ENCODE peak calls at places on chromosomes 11 and 22, in five cellular contexts. A is IMR-90, Q is lower lobe of right lung, C is BJ, U is mammary epithelial cell. I is an unnamed sample. For H3K36me3, the result is how much of the 10 kb centered on the place peaks cover.

GRCh38 chr11:10488121-10488580 is 33.1 kb downstream of the AMPD3 start:
- DNase-seq in Q (no peak), U (peak), A (peak), C (no peak), I (peak)

GRCh38 chr22:23579870-23580585 is at the start of gene IGLL1:
- DNase-seq in C (no peak), A (no peak), Q (no peak), U (no peak), I (no peak)

GRCh38 chr11:2989551-2989950 is 2.6 kb downstream of the NAP1L4 start:
- DNase-seq in A (no peak), Q (no peak), C (no peak), U (no peak), I (no peak)

GRCh38 chr11:75719089-75719638 is 1.5 kb downstream of the MOGAT2 start:
- DNase-seq in A (peak), C (no peak), Q (no peak), U (no peak), I (no peak)

GRCh38 chr22:30920407-30920806 is 48.2 kb downstream of the MORC2 start:
- DNase-seq in C (no peak), A (peak), Q (peak), U (peak), I (peak)

GRCh38 chr22:22789922-22790845 is 97.4 kb upstream of the IGLL5 start:
- DNase-seq in Q (no peak), U (no peak), C (no peak), A (no peak), I (no peak)

GRCh38 chr11:9755561-9755960 is 91.7 kb downstream of the SWAP70 start:
- DNase-seq in A (peak), Q (no peak), C (no peak), U (no peak), I (no peak)

GRCh38 chr22:36097880-36098279 is 62.7 kb downstream of the APOL3 start:
- DNase-seq in U (peak), C (no peak), Q (no peak), A (no peak), I (no peak)

GRCh38 chr11:123231263-123231662 is 36.2 kb upstream of the CLMP start:
- DNase-seq in C (peak), A (peak), Q (no peak), U (no peak), I (no peak)

GRCh38 chr11:10514713-10515112 is 26.3 kb downstream of the RNF141 start:
- DNase-seq in C (no peak), U (no peak), Q (no peak), A (peak), I (no peak)

GRCh38 chr11:69113646-69114340 is 41.9 kb upstream of the SMIM38 start:
- DNase-seq in Q (peak), C (no peak), A (no peak), U (no peak), I (no peak)

GRCh38 chr11:92776676-92777075 is 192.8 kb upstream of the MTNR1B start:
- DNase-seq in U (no peak), A (no peak), C (peak), Q (no peak), I (no peak)

GRCh38 chr11:84543367-84544159 is 1083.6 kb downstream of the DLG2 start:
- DNase-seq in A (no peak), C (no peak), U (no peak), Q (no peak), I (no peak)

GRCh38 chr11:106625566-106625965 is 392.7 kb downstream of the GUCY1A2 start:
- DNase-seq in U (no peak), Q (no peak), C (no peak), A (peak), I (no peak)

GRCh38 chr11:123047265-123047946 is 14.5 kb downstream of the HSPA8 start:
- DNase-seq in U (no peak), C (no peak), A (no peak), Q (no peak), I (no peak)

GRCh38 chr22:41912338-41913039 is 2.4 kb downstream of the SHISA8 start:
- DNase-seq in C (no peak), U (no peak), A (no peak), Q (no peak), I (no peak)

GRCh38 chr22:41914611-41915034 is 251 bp downstream of the SHISA8 start:
- DNase-seq in Q (no peak), U (no peak), C (no peak), A (no peak), I (no peak)

GRCh38 chr22:41915035-41915782 is at the start of gene SHISA8:
- DNase-seq in U (peak), C (no peak), Q (no peak), A (peak), I (no peak)

GRCh38 chr22:41913040-41913719 is 1.7 kb downstream of the SHISA8 start:
- DNase-seq in U (no peak), C (no peak), A (no peak), Q (no peak), I (no peak)

GRCh38 chr22:41913842-41914534 is 886 bp downstream of the SHISA8 start:
- DNase-seq in Q (no peak), A (no peak), U (no peak), C (no peak), I (no peak)
- H3K4me3 ChIP-seq in Q (no peak), A (no peak), U (no peak), C (no peak), I (no peak)

GRCh38 chr22:20989323-20990138 is 7.4 kb downstream of the LZTR1 start:
- DNase-seq in Q (no peak), A (peak), C (no peak), U (no peak), I (no peak)

GRCh38 chr22:20986365-20986764 is 4.3 kb downstream of the LZTR1 start:
- DNase-seq in C (no peak), Q (no peak), A (no peak), U (no peak), I (no peak)

GRCh38 chr22:20990184-20991180 is 8.4 kb downstream of the LZTR1 start:
- DNase-seq in C (no peak), Q (no peak), U (no peak), A (no peak), I (no peak)

GRCh38 chr22:20987375-20987774 is 5.3 kb downstream of the LZTR1 start:
- DNase-seq in Q (no peak), C (no peak), A (no peak), U (no peak), I (no peak)

GRCh38 chr22:20988573-20989322 is 6.7 kb downstream of the LZTR1 start:
- DNase-seq in A (no peak), C (no peak), Q (no peak), U (no peak), I (no peak)
- TF ChIP-seq CTCF in A (no peak), C (no peak), Q (no peak), U (no peak), I (no peak)

DNA sequence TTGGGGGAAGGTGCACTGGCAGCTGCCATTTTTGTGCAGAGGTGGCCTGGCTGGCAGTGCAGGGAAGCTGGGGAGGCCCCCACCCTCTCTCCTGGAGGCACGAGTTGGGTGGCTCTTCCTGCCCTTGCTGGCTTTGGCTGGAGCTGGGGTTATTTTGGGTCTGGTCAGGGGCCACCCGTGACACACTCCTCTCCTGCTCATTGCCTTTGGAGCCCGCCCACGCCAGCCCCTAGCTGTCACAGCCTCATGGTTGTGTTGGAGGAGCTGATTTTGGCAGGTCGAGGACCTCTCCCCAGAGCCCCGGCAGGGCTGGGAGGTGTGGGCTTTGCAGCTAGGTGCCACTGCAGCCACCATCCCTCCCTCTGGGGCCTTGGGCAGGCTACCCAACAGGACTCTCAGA is 21.5 kb downstream of the FBLN1 start:
- DNase-seq in U (no peak), A (no peak), C (no peak), Q (no peak), I (no peak)
- H3K36me3 ChIP-seq in U (under half), A (half or more), C (half or more), Q (under half), I (under half)

GRCh38 chr11:70859180-70859579 is 393.2 kb downstream of the SHANK2 start:
- DNase-seq in A (no peak), C (no peak), Q (no peak), U (no peak), I (no peak)

GRCh38 chr11:70854891-70855556 is 397.4 kb downstream of the SHANK2 start:
- DNase-seq in U (no peak), C (no peak), A (no peak), Q (no peak), I (no peak)

GRCh38 chr11:70860855-70861254 is 391.5 kb downstream of the SHANK2 start:
- DNase-seq in Q (no peak), U (no peak), C (no peak), A (no peak), I (no peak)

GRCh38 chr11:70861534-70861933 is 390.8 kb downstream of the SHANK2 start:
- DNase-seq in C (no peak), A (no peak), U (no peak), Q (no peak), I (no peak)

GRCh38 chr11:70857885-70858284 is 394.5 kb downstream of the SHANK2 start:
- DNase-seq in U (no peak), C (no peak), Q (no peak), A (no peak), I (no peak)
- H3K4me3 ChIP-seq in U (no peak), C (no peak), Q (no peak), A (no peak), I (no peak)

DNA sequence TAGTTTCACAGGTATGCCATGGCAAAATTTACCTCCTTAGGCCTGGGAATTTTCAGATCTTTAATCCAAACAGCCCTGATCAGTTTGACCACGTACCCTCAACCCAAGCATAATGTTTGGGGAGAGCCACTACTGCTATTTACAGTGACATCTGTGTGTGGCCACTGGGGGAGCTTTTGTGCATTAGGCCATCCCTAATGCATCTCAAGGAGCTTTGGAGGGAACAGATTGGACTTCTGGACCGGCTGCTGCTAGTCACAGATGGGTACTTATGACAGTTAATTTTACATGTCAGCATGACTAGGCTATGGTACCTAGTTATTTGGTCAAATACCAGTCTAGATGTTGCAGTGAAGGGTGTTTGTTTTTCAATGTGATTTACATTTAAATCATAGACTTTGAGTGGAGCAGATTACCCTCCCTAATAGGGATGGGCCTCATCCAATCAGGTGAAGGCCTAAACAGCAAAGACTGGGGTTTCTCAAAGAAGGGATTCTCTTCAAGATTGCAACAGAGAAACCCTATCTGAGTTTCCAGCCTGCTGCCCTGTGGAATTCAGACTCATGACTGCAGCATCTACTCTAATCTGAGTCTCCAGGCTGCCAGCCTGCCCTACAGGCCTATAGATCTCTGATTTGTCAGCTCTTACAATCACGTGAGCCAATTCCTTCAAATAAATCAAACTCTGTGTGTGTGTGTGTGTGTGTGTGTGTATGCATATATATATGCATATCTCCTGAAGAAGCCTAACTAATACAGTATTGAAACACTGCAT is 37.9 kb upstream of the GALNT18 start:
- DNase-seq in A (no peak), C (no peak), Q (no peak), U (no peak), I (no peak)
- TF ChIP-seq CTCF in A (no peak), C (no peak), Q (peak), U (peak), I (peak)

GRCh38 chr22:19132153-19132552 is 1.0 kb downstream of the TSSK2 start:
- DNase-seq in A (no peak), Q (no peak), U (no peak), C (no peak), I (no peak)

GRCh38 chr22:19133561-19133960 is 2.5 kb downstream of the TSSK2 start:
- DNase-seq in C (no peak), U (no peak), A (no peak), Q (no peak), I (no peak)

GRCh38 chr22:19134874-19135273 is 3.8 kb downstream of the TSSK2 start:
- DNase-seq in A (no peak), C (no peak), U (no peak), Q (no peak), I (no peak)

GRCh38 chr22:19132693-19133400 is 1.7 kb downstream of the TSSK2 start:
- DNase-seq in C (no peak), Q (no peak), U (no peak), A (no peak), I (no peak)

GRCh38 chr22:19134176-19134831 is 3.2 kb downstream of the TSSK2 start:
- DNase-seq in Q (no peak), C (no peak), U (no peak), A (no peak), I (no peak)
- H3K36me3 ChIP-seq in Q (half or more), C (under half), U (under half), A (half or more), I (under half)

GRCh38 chr11:22666700-22667439 is 459 bp downstream of the GAS2 start:
- DNase-seq in U (no peak), C (no peak), A (no peak), Q (peak), I (no peak)

GRCh38 chr11:22668005-22668796 is 1.8 kb downstream of the GAS2 start:
- DNase-seq in A (no peak), C (no peak), U (no peak), Q (no peak), I (no peak)

GRCh38 chr11:22669368-22669767 is 3.0 kb downstream of the GAS2 start:
- DNase-seq in A (no peak), C (no peak), Q (no peak), U (no peak), I (no peak)

GRCh38 chr11:22670803-22671202 is 4.4 kb downstream of the GAS2 start:
- DNase-seq in U (peak), C (no peak), Q (no peak), A (peak), I (no peak)

GRCh38 chr11:22666320-22666699 is at the start of gene GAS2:
- DNase-seq in C (no peak), A (peak), Q (no peak), U (no peak), I (no peak)
- H3K4me3 ChIP-seq in C (no peak), A (peak), Q (peak), U (peak), I (peak)

GRCh38 chr11:28106351-28107043 is 1.5 kb downstream of the KIF18A start:
- DNase-seq in C (no peak), U (no peak), A (no peak), Q (no peak), I (no peak)
- TF ChIP-seq CTCF in C (no peak), U (no peak), A (no peak), Q (no peak), I (no peak)

GRCh38 chr11:215581-216037 is 8.1 kb downstream of the RIC8A start:
- DNase-seq in A (no peak), C (no peak), U (no peak), Q (no peak), I (no peak)
- H3K36me3 ChIP-seq in A (half or more), C (under half), U (under half), Q (half or more), I (under half)